ENCODE peak calls at places on chromosomes 5 and 9, in five cellular contexts. U, Q, I, J and N are unnamed samples.

GRCh38 chr9:135370411-135371375 is 108.9 kb upstream of the PPP1R26 start:
- DNase-seq in U (no peak), J (no peak), Q (no peak), I (no peak), N (no peak)

GRCh38 chr5:35136386-35136785 is 88.6 kb upstream of the AGXT2 start:
- DNase-seq in Q (no peak), I (peak; percentile 46), U (no peak), J (no peak), N (no peak)

GRCh38 chr9:114390952-114391351 is 3.2 kb upstream of the AKNA start:
- DNase-seq in I (no peak), J (no peak), Q (no peak), U (no peak), N (no peak)

GRCh38 chr5:56259002-56259511 is 25.9 kb upstream of the ANKRD55 start:
- DNase-seq in J (no peak), Q (no peak), U (no peak), I (peak; percentile 37), N (no peak)

GRCh38 chr9:36151306-36152210 is 15.0 kb downstream of the GLIPR2 start:
- DNase-seq in Q (no peak), J (peak; percentile 75), I (no peak), U (peak; percentile 79), N (no peak)

GRCh38 chr5:154406231-154406630 is 39.6 kb upstream of the SAP30L start:
- DNase-seq in Q (no peak), J (no peak), I (no peak), U (no peak), N (no peak)

GRCh38 chr9:3662671-3663070 is 136.9 kb upstream of the RFX3 start:
- DNase-seq in J (no peak), Q (no peak), I (no peak), U (no peak), N (no peak)

GRCh38 chr5:32767948-32768427 is 56.9 kb downstream of the NPR3 start:
- DNase-seq in U (no peak), J (no peak), Q (no peak), I (peak; percentile 99), N (no peak)

GRCh38 chr5:34598177-34598794 is 57.8 kb upstream of the RAI14 start:
- DNase-seq in U (no peak), Q (no peak), I (peak; percentile 85), J (no peak), N (no peak)

DNA sequence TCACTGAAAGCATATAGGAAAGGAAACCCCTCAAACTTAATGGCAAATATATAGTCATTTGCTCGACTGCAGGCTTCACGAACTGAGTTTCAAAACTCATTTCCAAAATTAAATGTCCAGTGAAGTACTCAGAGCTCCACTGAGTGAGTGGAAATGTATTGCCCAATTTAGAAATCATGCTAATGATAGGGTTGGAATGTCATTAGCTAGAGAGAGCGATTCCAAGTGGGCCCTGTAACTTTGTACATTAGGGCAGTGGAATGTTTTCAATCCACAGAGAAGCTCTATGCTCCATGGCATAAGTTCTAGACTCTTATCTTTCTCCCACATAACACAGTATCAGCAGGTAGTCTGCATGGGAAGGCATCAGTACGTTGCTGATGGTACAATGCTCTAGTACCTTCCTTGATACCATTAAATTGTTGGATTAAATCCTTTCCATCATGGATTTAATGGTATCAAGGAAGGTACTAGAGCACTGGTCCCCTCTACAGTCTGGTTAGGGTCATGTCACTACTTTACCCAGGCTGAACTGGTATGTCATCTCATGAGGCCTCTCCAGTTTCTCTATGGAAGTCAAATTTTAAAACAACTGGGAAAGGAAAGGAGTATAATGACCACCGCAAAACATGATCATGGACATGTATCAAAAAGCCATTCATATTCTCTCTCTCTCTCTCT is 183.2 kb upstream of the RASEF start:
- DNase-seq in U (no peak), J (no peak), Q (no peak), I (no peak), N (no peak)
- H3K27ac ChIP-seq in U (no peak overlapping the region), J (no peak overlapping the region), Q (no peak overlapping the region), I (no peak overlapping the region), N (no peak overlapping the region)

GRCh38 chr5:119515192-119515591 is 62.9 kb downstream of the HSD17B4 start:
- DNase-seq in Q (no peak), U (no peak), I (no peak), J (no peak), N (no peak)

GRCh38 chr5:119512277-119512676 is 60.0 kb downstream of the HSD17B4 start:
- DNase-seq in U (no peak), Q (no peak), J (no peak), I (no peak), N (no peak)
- H3K27ac ChIP-seq in U (no peak overlapping the region), Q (no peak overlapping the region), J (no peak overlapping the region), I (no peak overlapping the region), N (no peak overlapping the region)

GRCh38 chr5:115460476-115460875 is 84.1 kb downstream of the FEM1C start:
- DNase-seq in J (peak; percentile 88), I (peak; percentile 66), Q (no peak), U (no peak), N (no peak)
- H3K27ac ChIP-seq in J (peak overlapping the region; percentile 70), I (peak overlapping the region; percentile 77), Q (peak overlapping the region; percentile 36), U (no peak overlapping the region), N (no peak overlapping the region)

GRCh38 chr5:52853573-52854163 is 66.0 kb downstream of the ITGA1 start:
- DNase-seq in J (no peak), Q (no peak), I (no peak), U (no peak), N (no peak)
- H3K27ac ChIP-seq in J (no peak overlapping the region), Q (no peak overlapping the region), I (no peak overlapping the region), U (no peak overlapping the region), N (no peak overlapping the region)

DNA sequence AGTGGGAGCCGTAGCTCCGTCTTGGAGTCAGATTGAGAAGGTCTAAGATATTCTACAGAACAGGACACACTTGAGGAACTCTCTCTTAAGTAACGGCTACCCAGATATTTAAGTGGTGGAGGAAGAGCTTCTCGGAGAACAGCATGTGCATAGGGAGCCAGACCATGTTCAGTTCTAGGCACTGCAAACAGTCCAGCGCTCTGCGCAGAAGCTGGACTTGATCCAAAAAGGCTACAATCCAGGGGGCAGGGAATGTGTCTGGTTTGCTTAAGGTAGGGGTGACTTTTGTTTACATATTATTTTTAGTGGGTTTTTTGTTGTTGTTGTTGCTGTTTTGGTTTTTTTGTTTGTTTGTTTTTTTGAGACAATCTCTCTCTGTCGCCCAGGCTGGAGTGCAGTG is 16.8 kb upstream of the CCL28 start:
- DNase-seq in I (no peak), U (no peak), J (no peak), Q (no peak), N (no peak)
- H3K27ac ChIP-seq in I (peak overlapping the region; percentile 80), U (no peak overlapping the region), J (no peak overlapping the region), Q (no peak overlapping the region), N (no peak overlapping the region)

GRCh38 chr9:130173462-130173876 is 1.3 kb downstream of the NCS1 start:
- DNase-seq in I (no peak), J (no peak), Q (no peak), U (no peak), N (no peak)
- H3K27ac ChIP-seq in I (peak overlapping the region; percentile 88), J (no peak overlapping the region), Q (peak overlapping the region; percentile 77), U (no peak overlapping the region), N (peak overlapping the region; percentile 79)

DNA sequence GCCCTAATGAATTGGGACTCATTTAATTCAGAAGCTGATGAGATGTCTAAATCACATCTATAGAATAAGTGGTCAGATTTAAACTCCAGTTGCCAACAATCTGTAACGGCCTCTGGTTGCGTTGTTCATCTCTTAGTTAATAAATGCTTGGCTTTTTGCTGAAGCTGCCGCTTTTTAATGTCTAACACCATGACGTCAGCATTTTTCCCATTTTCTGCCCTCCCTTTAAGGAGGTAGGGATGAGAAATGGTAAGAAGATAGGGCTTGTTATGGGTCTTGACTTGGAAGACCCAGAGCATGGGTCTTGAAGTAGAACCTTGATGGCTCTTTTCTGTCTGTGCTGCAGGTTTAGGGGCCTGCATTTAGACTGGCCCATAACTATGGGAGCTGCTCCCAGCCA is 33.3 kb downstream of the PALM2AKAP2 start:
- DNase-seq in Q (no peak), U (no peak), I (no peak), J (no peak), N (no peak)
- H3K27ac ChIP-seq in Q (no peak overlapping the region), U (no peak overlapping the region), I (no peak overlapping the region), J (no peak overlapping the region), N (no peak overlapping the region)

GRCh38 chr9:96494215-96494800 is 44.3 kb downstream of the HABP4 start:
- DNase-seq in Q (no peak), J (no peak), U (no peak), I (no peak), N (no peak)

GRCh38 chr9:96493757-96494156 is 43.8 kb downstream of the HABP4 start:
- DNase-seq in I (no peak), Q (no peak), J (no peak), U (no peak), N (no peak)

GRCh38 chr9:96491880-96492525 is 42.0 kb downstream of the HABP4 start:
- DNase-seq in Q (no peak), U (no peak), I (no peak), J (no peak), N (no peak)

GRCh38 chr9:96491079-96491879 is 41.3 kb downstream of the HABP4 start:
- DNase-seq in U (no peak), I (no peak), Q (no peak), J (no peak), N (no peak)

DNA sequence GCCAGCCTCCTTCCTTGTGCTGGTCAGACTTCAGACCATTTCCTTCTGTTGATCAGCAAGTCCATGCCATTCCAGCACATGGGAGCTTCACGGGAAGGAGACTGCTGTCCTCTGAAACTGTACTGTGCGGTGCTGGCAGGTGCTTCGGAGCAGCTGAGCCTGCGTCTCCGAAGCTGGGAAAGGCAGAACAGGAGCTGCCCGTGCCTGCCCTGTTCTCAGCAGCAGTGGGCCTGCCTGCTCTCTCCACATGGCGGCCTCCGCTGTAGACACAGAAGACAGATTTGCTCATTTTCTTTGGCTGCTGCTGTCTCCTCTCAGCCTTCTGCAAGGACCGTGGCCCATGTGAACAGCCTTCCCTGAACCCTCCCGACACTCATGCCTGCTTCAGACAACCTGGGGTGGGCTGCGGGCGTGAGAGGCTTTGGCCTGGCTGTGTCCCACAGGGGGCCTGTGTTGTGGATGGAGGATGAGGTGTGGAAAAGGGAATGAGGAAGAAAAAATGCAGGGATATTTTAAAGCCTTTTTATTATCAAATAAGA is 43.1 kb downstream of the HABP4 start:
- DNase-seq in I (no peak), J (no peak), Q (no peak), U (no peak), N (no peak)
- H3K27ac ChIP-seq in I (no peak overlapping the region), J (no peak overlapping the region), Q (peak overlapping the region; percentile 44), U (no peak overlapping the region), N (no peak overlapping the region)